ENCODE peak calls at places on chromosomes 3 and 15, in five cellular contexts. H, U, C, L and W are unnamed samples.
A peak's percentile ranks its signal among the peaks of the same experiment; 100 is the strongest.

GRCh38 chr3:128187495-128187894 is 34.2 kb downstream of the EEFSEC start:
- DNase-seq in U (no peak), C (no peak), L (no peak), H (no peak), W (no peak)

GRCh38 chr3:105435277-105435676 is 68.6 kb downstream of the ALCAM start:
- DNase-seq in C (no peak), H (no peak), L (no peak), U (no peak), W (no peak)

GRCh38 chr3:20836801-20837200 is 650.8 kb upstream of the SGO1 start:
- DNase-seq in L (no peak), C (no peak), U (no peak), H (peak; percentile 20), W (no peak)

GRCh38 chr15:78360426-78360825 is 20.3 kb downstream of the CRABP1 start:
- DNase-seq in U (no peak), C (no peak), L (peak; percentile 3), H (no peak), W (no peak)

GRCh38 chr3:123449092-123449985 is 449 bp upstream of the ADCY5 start:
- DNase-seq in H (no peak), U (no peak), L (no peak), C (no peak), W (no peak)

GRCh38 chr3:106643684-106644161 is 733.5 kb upstream of the CCDC54 start:
- DNase-seq in L (no peak), H (no peak), U (no peak), C (no peak), W (no peak)

GRCh38 chr3:124094496-124094895 is 102.6 kb upstream of the ROPN1 start:
- DNase-seq in L (no peak), U (no peak), C (no peak), H (no peak), W (no peak)

GRCh38 chr3:50154476-50154839 is 666 bp upstream of the SEMA3F start:
- DNase-seq in C (peak; percentile 66), U (no peak), H (no peak), L (no peak), W (no peak)

GRCh38 chr3:38136272-38136806 is 588 bp downstream of the ACAA1 start:
- DNase-seq in U (no peak), L (no peak), C (peak; percentile 69), H (no peak), W (no peak)

GRCh38 chr3:177521305-177521704 is 324.0 kb upstream of the TBL1XR1 start:
- DNase-seq in L (no peak), C (peak; percentile 84), H (no peak), U (no peak), W (no peak)

GRCh38 chr15:101496198-101496986 is 6.9 kb upstream of the PCSK6 start:
- DNase-seq in C (no peak), H (no peak), L (no peak), U (no peak), W (no peak)

GRCh38 chr3:113560845-113561623 is 28.7 kb downstream of the SIDT1 start:
- DNase-seq in H (peak; percentile 33), L (no peak), C (no peak), U (no peak), W (no peak)

GRCh38 chr15:69451951-69452701 is 492 bp upstream of the RPLP1 start:
- DNase-seq in C (peak; percentile 63), L (no peak), H (no peak), U (no peak), W (no peak)

GRCh38 chr3:40312661-40313226 is 3.2 kb downstream of the EIF1B start:
- DNase-seq in L (no peak), U (no peak), C (no peak), H (no peak), W (no peak)

GRCh38 chr15:61749169-61749568 is 311.1 kb downstream of the VPS13C start:
- DNase-seq in H (peak; percentile 92), C (no peak), L (no peak), U (no peak), W (no peak)

GRCh38 chr3:121809249-121809648 is 25.6 kb downstream of the IQCB1 start:
- DNase-seq in U (no peak), H (no peak), C (no peak), L (no peak), W (no peak)

GRCh38 chr3:190491533-190492054 is 22.3 kb upstream of the IL1RAP start:
- DNase-seq in H (peak; percentile 41), C (no peak), L (no peak), U (no peak), W (no peak)

GRCh38 chr3:58658508-58658907 is 8.1 kb downstream of the FAM3D start:
- DNase-seq in L (no peak), H (no peak), U (no peak), C (no peak), W (no peak)

GRCh38 chr15:75089781-75090734 is 66.7 kb downstream of the PPCDC start:
- DNase-seq in C (peak; percentile 55), U (no peak), H (no peak), L (no peak), W (no peak)

GRCh38 chr3:32440481-32441350 is 49.1 kb downstream of the CMTM7 start:
- DNase-seq in U (no peak), H (peak; percentile 52), C (no peak), L (no peak), W (no peak)

GRCh38 chr3:190538288-190538687 is 24.4 kb downstream of the IL1RAP start:
- DNase-seq in L (no peak), C (no peak), H (no peak), U (no peak), W (no peak)

GRCh38 chr3:143563786-143564185 is 284.5 kb downstream of the SLC9A9 start:
- DNase-seq in C (no peak), H (no peak), L (no peak), U (no peak), W (no peak)

GRCh38 chr15:48680841-48681240 is 35.3 kb upstream of the FBN1 start:
- DNase-seq in U (no peak), L (peak; percentile 65), H (peak; percentile 60), C (no peak), W (no peak)

GRCh38 chr3:143002083-143002712 is 828 bp downstream of the U2SURP start:
- DNase-seq in H (peak; percentile 57), L (no peak), C (no peak), U (no peak), W (no peak)

GRCh38 chr3:10374311-10374710 is 53.4 kb upstream of the SEC13 start:
- DNase-seq in H (no peak), U (no peak), L (no peak), C (no peak), W (no peak)

GRCh38 chr3:134462236-134463059 is 23.3 kb downstream of the ANAPC13 start:
- DNase-seq in C (no peak), L (peak; percentile 98), U (no peak), H (no peak), W (no peak)

GRCh38 chr15:92811514-92811913 is 88.6 kb upstream of the CHD2 start:
- DNase-seq in H (peak; percentile 61), U (no peak), L (no peak), C (no peak), W (no peak)

GRCh38 chr15:99454941-99455795 is 110.6 kb upstream of the MEF2A start:
- DNase-seq in C (peak; percentile 89), U (no peak), L (peak; percentile 71), H (peak; percentile 97), W (no peak)